ENCODE peak calls at places on chromosomes 12 and 14, in nine cellular contexts. One of them, this sample, is unnamed.

GRCh38 chr14:37753459-37753858 is 158.0 kb downstream of the TTC6 start:
- DNase-seq in upper lobe of left lung: no peak
- DNase-seq in mesothelial cell of epicardium: no peak
- DNase-seq in PC-9: no peak
- DNase-seq in HFFc6: no peak
- DNase-seq in lower lobe of right lung: no peak
- DNase-seq in Peyer's patch: no peak
- DNase-seq in uterus: no peak
- DNase-seq in pancreas: no peak
- DNase-seq in this sample: no peak

GRCh38 chr14:101790232-101790631 is 28.7 kb downstream of the PPP2R5C start:
- DNase-seq in upper lobe of left lung: no peak
- DNase-seq in mesothelial cell of epicardium: no peak
- DNase-seq in PC-9: no peak
- DNase-seq in HFFc6: no peak
- DNase-seq in lower lobe of right lung: no peak
- DNase-seq in Peyer's patch: no peak
- DNase-seq in uterus: no peak
- DNase-seq in pancreas: no peak
- DNase-seq in this sample: no peak

GRCh38 chr12:76942276-76942675 is 63.5 kb upstream of the CSRP2 start:
- DNase-seq in upper lobe of left lung: no peak
- DNase-seq in mesothelial cell of epicardium: no peak
- DNase-seq in PC-9: no peak
- DNase-seq in HFFc6: peak
- DNase-seq in lower lobe of right lung: no peak
- DNase-seq in Peyer's patch: no peak
- DNase-seq in uterus: no peak
- DNase-seq in pancreas: no peak
- DNase-seq in this sample: no peak

GRCh38 chr14:51443195-51444018 is 203.4 kb downstream of the TMX1 start:
- DNase-seq in upper lobe of left lung: no peak
- DNase-seq in mesothelial cell of epicardium: no peak
- DNase-seq in PC-9: no peak
- DNase-seq in HFFc6: no peak
- DNase-seq in lower lobe of right lung: no peak
- DNase-seq in Peyer's patch: no peak
- DNase-seq in uterus: no peak
- DNase-seq in pancreas: no peak
- DNase-seq in this sample: no peak

GRCh38 chr14:58638231-58639205 is 756 bp downstream of the DACT1 start:
- DNase-seq in upper lobe of left lung: no peak
- DNase-seq in mesothelial cell of epicardium: peak
- DNase-seq in PC-9: no peak
- DNase-seq in HFFc6: peak
- DNase-seq in lower lobe of right lung: no peak
- DNase-seq in Peyer's patch: peak
- DNase-seq in uterus: peak
- DNase-seq in pancreas: peak
- DNase-seq in this sample: peak

GRCh38 chr12:3491938-3492867 is 1.2 kb downstream of the PRMT8 start:
- DNase-seq in upper lobe of left lung: no peak
- DNase-seq in mesothelial cell of epicardium: peak
- DNase-seq in PC-9: no peak
- DNase-seq in HFFc6: peak
- DNase-seq in lower lobe of right lung: peak
- DNase-seq in Peyer's patch: no peak
- DNase-seq in uterus: no peak
- DNase-seq in pancreas: peak
- DNase-seq in this sample: peak

GRCh38 chr14:90576581-90576980 is 179.8 kb downstream of the CALM1 start:
- DNase-seq in upper lobe of left lung: no peak
- DNase-seq in mesothelial cell of epicardium: no peak
- DNase-seq in PC-9: no peak
- DNase-seq in HFFc6: no peak
- DNase-seq in lower lobe of right lung: no peak
- DNase-seq in Peyer's patch: no peak
- DNase-seq in uterus: no peak
- DNase-seq in pancreas: no peak
- DNase-seq in this sample: no peak

GRCh38 chr12:22803725-22804124 is 178.8 kb downstream of the ETNK1 start:
- DNase-seq in upper lobe of left lung: no peak
- DNase-seq in mesothelial cell of epicardium: no peak
- DNase-seq in PC-9: no peak
- DNase-seq in HFFc6: no peak
- DNase-seq in lower lobe of right lung: no peak
- DNase-seq in Peyer's patch: no peak
- DNase-seq in uterus: no peak
- DNase-seq in pancreas: no peak
- DNase-seq in this sample: no peak

GRCh38 chr14:97359391-97359790 is 562.2 kb downstream of the VRK1 start:
- DNase-seq in upper lobe of left lung: no peak
- DNase-seq in mesothelial cell of epicardium: no peak
- DNase-seq in PC-9: no peak
- DNase-seq in HFFc6: no peak
- DNase-seq in lower lobe of right lung: no peak
- DNase-seq in Peyer's patch: no peak
- DNase-seq in uterus: no peak
- DNase-seq in pancreas: no peak
- DNase-seq in this sample: no peak

GRCh38 chr12:122138181-122138580 is 35.8 kb downstream of the IL31 start:
- DNase-seq in upper lobe of left lung: no peak
- DNase-seq in mesothelial cell of epicardium: no peak
- DNase-seq in PC-9: no peak
- DNase-seq in HFFc6: no peak
- DNase-seq in lower lobe of right lung: no peak
- DNase-seq in Peyer's patch: no peak
- DNase-seq in uterus: no peak
- DNase-seq in pancreas: no peak
- DNase-seq in this sample: no peak

GRCh38 chr14:59215353-59215752 is 26.9 kb downstream of the DAAM1 start:
- DNase-seq in upper lobe of left lung: peak
- DNase-seq in mesothelial cell of epicardium: no peak
- DNase-seq in PC-9: no peak
- DNase-seq in HFFc6: no peak
- DNase-seq in lower lobe of right lung: peak
- DNase-seq in Peyer's patch: no peak
- DNase-seq in uterus: peak
- DNase-seq in pancreas: peak
- DNase-seq in this sample: peak

GRCh38 chr12:78824918-78825317 is 39.7 kb upstream of the SYT1 start:
- DNase-seq in upper lobe of left lung: no peak
- DNase-seq in mesothelial cell of epicardium: no peak
- DNase-seq in PC-9: no peak
- DNase-seq in HFFc6: no peak
- DNase-seq in lower lobe of right lung: no peak
- DNase-seq in Peyer's patch: no peak
- DNase-seq in uterus: no peak
- DNase-seq in pancreas: no peak
- DNase-seq in this sample: no peak

GRCh38 chr12:111434680-111435338 is 29.1 kb downstream of the SH2B3 start:
- DNase-seq in upper lobe of left lung: peak
- DNase-seq in mesothelial cell of epicardium: no peak
- DNase-seq in PC-9: no peak
- DNase-seq in HFFc6: peak
- DNase-seq in lower lobe of right lung: no peak
- DNase-seq in Peyer's patch: no peak
- DNase-seq in uterus: peak
- DNase-seq in pancreas: peak
- DNase-seq in this sample: no peak

GRCh38 chr12:121858662-121859572 is at the start of gene HPD:
- DNase-seq in upper lobe of left lung: no peak
- DNase-seq in mesothelial cell of epicardium: no peak
- DNase-seq in PC-9: peak
- DNase-seq in HFFc6: peak
- DNase-seq in lower lobe of right lung: no peak
- DNase-seq in Peyer's patch: no peak
- DNase-seq in uterus: peak
- DNase-seq in pancreas: peak
- DNase-seq in this sample: no peak

GRCh38 chr12:122437656-122438121 is 15.2 kb upstream of the CLIP1 start:
- DNase-seq in upper lobe of left lung: no peak
- DNase-seq in mesothelial cell of epicardium: no peak
- DNase-seq in PC-9: no peak
- DNase-seq in HFFc6: peak
- DNase-seq in lower lobe of right lung: no peak
- DNase-seq in Peyer's patch: no peak
- DNase-seq in uterus: peak
- DNase-seq in pancreas: peak
- DNase-seq in this sample: peak

GRCh38 chr14:68690106-68690960 is 102.5 kb downstream of the ZFP36L1 start:
- DNase-seq in upper lobe of left lung: peak
- DNase-seq in mesothelial cell of epicardium: no peak
- DNase-seq in PC-9: no peak
- DNase-seq in HFFc6: no peak
- DNase-seq in lower lobe of right lung: no peak
- DNase-seq in Peyer's patch: no peak
- DNase-seq in uterus: peak
- DNase-seq in pancreas: no peak
- DNase-seq in this sample: peak

GRCh38 chr12:47742253-47742825 is 16.3 kb downstream of the RAPGEF3 start:
- DNase-seq in upper lobe of left lung: peak
- DNase-seq in mesothelial cell of epicardium: peak
- DNase-seq in PC-9: no peak
- DNase-seq in HFFc6: no peak
- DNase-seq in lower lobe of right lung: peak
- DNase-seq in Peyer's patch: peak
- DNase-seq in uterus: peak
- DNase-seq in pancreas: no peak
- DNase-seq in this sample: peak

GRCh38 chr14:29220077-29220476 is 453.5 kb downstream of the FOXG1 start:
- DNase-seq in upper lobe of left lung: no peak
- DNase-seq in mesothelial cell of epicardium: no peak
- DNase-seq in PC-9: no peak
- DNase-seq in HFFc6: no peak
- DNase-seq in lower lobe of right lung: no peak
- DNase-seq in Peyer's patch: no peak
- DNase-seq in uterus: no peak
- DNase-seq in pancreas: no peak
- DNase-seq in this sample: no peak

GRCh38 chr14:79699206-79699605 is 512.1 kb downstream of the DIO2 start:
- DNase-seq in upper lobe of left lung: no peak
- DNase-seq in mesothelial cell of epicardium: no peak
- DNase-seq in PC-9: no peak
- DNase-seq in HFFc6: no peak
- DNase-seq in lower lobe of right lung: no peak
- DNase-seq in Peyer's patch: no peak
- DNase-seq in uterus: no peak
- DNase-seq in pancreas: no peak
- DNase-seq in this sample: no peak

GRCh38 chr14:21748869-21749303 is 75.3 kb upstream of the OR4E1 start:
- DNase-seq in upper lobe of left lung: peak
- DNase-seq in mesothelial cell of epicardium: peak
- DNase-seq in PC-9: peak
- DNase-seq in HFFc6: no peak
- DNase-seq in lower lobe of right lung: no peak
- DNase-seq in Peyer's patch: no peak
- DNase-seq in uterus: peak
- DNase-seq in pancreas: peak
- DNase-seq in this sample: peak

GRCh38 chr14:99229654-99230215 is 42.3 kb downstream of the BCL11B start:
- DNase-seq in upper lobe of left lung: no peak
- DNase-seq in mesothelial cell of epicardium: no peak
- DNase-seq in PC-9: no peak
- DNase-seq in HFFc6: no peak
- DNase-seq in lower lobe of right lung: no peak
- DNase-seq in Peyer's patch: no peak
- DNase-seq in uterus: no peak
- DNase-seq in pancreas: no peak
- DNase-seq in this sample: no peak
- TF ChIP-seq CTCF in upper lobe of left lung: no peak
- TF ChIP-seq CTCF in mesothelial cell of epicardium: no peak
- TF ChIP-seq CTCF in PC-9: no peak
- TF ChIP-seq CTCF in HFFc6: no peak
- TF ChIP-seq CTCF in lower lobe of right lung: no peak
- TF ChIP-seq CTCF in Peyer's patch: no peak
- TF ChIP-seq CTCF in uterus: no peak
- TF ChIP-seq CTCF in pancreas: no peak
- TF ChIP-seq CTCF in this sample: no peak

GRCh38 chr12:74293689-74294131 is 243.9 kb upstream of the ATXN7L3B start:
- DNase-seq in upper lobe of left lung: no peak
- DNase-seq in mesothelial cell of epicardium: no peak
- DNase-seq in PC-9: no peak
- DNase-seq in HFFc6: no peak
- DNase-seq in lower lobe of right lung: no peak
- DNase-seq in Peyer's patch: no peak
- DNase-seq in uterus: no peak
- DNase-seq in pancreas: no peak
- DNase-seq in this sample: no peak
- TF ChIP-seq CTCF in upper lobe of left lung: no peak
- TF ChIP-seq CTCF in mesothelial cell of epicardium: no peak
- TF ChIP-seq CTCF in PC-9: no peak
- TF ChIP-seq CTCF in HFFc6: no peak
- TF ChIP-seq CTCF in lower lobe of right lung: no peak
- TF ChIP-seq CTCF in Peyer's patch: no peak
- TF ChIP-seq CTCF in uterus: no peak
- TF ChIP-seq CTCF in pancreas: no peak
- TF ChIP-seq CTCF in this sample: no peak

DNA sequence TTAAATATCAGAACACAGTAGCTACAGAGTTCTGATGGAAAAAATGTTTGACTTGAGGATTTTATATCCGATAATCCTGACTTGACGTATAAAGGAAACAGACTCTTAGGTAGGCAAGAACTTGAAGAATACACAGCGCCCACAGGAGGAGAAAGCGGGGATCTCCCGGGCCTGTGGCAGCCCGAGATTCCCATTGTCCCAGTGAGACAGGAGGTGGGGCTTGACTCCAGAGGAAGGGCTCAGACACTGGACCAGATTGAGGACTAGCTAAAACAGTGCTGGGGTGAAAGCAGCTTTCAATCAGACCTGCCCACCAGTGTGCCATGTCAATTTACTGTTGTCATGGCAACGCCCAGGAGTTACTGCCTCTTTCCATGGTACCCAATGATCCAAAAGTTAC is 51.1 kb upstream of the C14orf180 start:
- DNase-seq in upper lobe of left lung: peak
- DNase-seq in mesothelial cell of epicardium: no peak
- DNase-seq in PC-9: peak
- DNase-seq in HFFc6: no peak
- DNase-seq in lower lobe of right lung: peak
- DNase-seq in Peyer's patch: no peak
- DNase-seq in uterus: no peak
- DNase-seq in pancreas: no peak
- DNase-seq in this sample: no peak
- TF ChIP-seq CTCF in upper lobe of left lung: no peak
- TF ChIP-seq CTCF in mesothelial cell of epicardium: no peak
- TF ChIP-seq CTCF in PC-9: no peak
- TF ChIP-seq CTCF in HFFc6: no peak
- TF ChIP-seq CTCF in lower lobe of right lung: no peak
- TF ChIP-seq CTCF in Peyer's patch: no peak
- TF ChIP-seq CTCF in uterus: no peak
- TF ChIP-seq CTCF in pancreas: no peak
- TF ChIP-seq CTCF in this sample: no peak

DNA sequence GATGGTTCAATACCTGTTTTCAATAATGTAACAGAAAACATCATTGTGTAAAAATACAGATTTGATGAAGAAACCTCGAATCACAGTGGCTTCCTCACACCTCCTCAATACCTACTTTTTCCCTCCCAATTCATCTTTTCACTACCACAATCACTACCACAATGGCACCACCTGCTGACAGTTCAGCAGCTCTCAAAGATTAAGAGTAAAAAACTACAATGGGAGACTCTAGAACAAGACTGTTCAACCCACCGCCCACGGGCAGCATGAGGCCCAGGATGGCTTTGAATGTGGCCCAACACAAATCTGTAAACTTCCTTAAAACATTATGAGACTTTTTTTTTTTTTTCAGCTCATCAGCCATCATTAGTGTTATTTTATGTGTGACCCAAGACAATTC is 15.2 kb downstream of the MED6 start:
- DNase-seq in upper lobe of left lung: no peak
- DNase-seq in mesothelial cell of epicardium: no peak
- DNase-seq in PC-9: no peak
- DNase-seq in HFFc6: peak
- DNase-seq in lower lobe of right lung: no peak
- DNase-seq in Peyer's patch: no peak
- DNase-seq in uterus: no peak
- DNase-seq in pancreas: no peak
- DNase-seq in this sample: no peak
- TF ChIP-seq CTCF in upper lobe of left lung: no peak
- TF ChIP-seq CTCF in mesothelial cell of epicardium: no peak
- TF ChIP-seq CTCF in PC-9: no peak
- TF ChIP-seq CTCF in HFFc6: peak
- TF ChIP-seq CTCF in lower lobe of right lung: no peak
- TF ChIP-seq CTCF in Peyer's patch: peak
- TF ChIP-seq CTCF in uterus: no peak
- TF ChIP-seq CTCF in pancreas: no peak
- TF ChIP-seq CTCF in this sample: no peak

This sample was measured in upper lobe of right lung.